ENCODE peak calls at places on chromosomes 6 and 20, in four cellular contexts. T, D, J and O are unnamed samples.

GRCh38 chr20:5400164-5400762 is 83.5 kb upstream of the PROKR2 start:
- DNase-seq in T (no peak), D (no peak), J (peak; percentile 21), O (no peak)

GRCh38 chr6:150881911-150882481 is 16.5 kb downstream of the MTHFD1L start:
- DNase-seq in T (peak; percentile 13), D (peak; percentile 93), J (no peak), O (peak; percentile 98)

GRCh38 chr6:151675746-151676459 is 131.6 kb upstream of the ESR1 start:
- DNase-seq in T (peak; percentile 73), D (no peak), J (peak; percentile 59), O (no peak)

GRCh38 chr6:45522486-45522885 is 144.8 kb upstream of the SUPT3H start:
- DNase-seq in T (no peak), D (no peak), J (no peak), O (no peak)

GRCh38 chr6:137820952-137821351 is 46.1 kb upstream of the TNFAIP3 start:
- DNase-seq in T (no peak), D (no peak), J (no peak), O (no peak)

GRCh38 chr6:165515963-165516624 is 146.9 kb downstream of the PDE10A start:
- DNase-seq in T (no peak), D (no peak), J (no peak), O (no peak)

GRCh38 chr20:56358070-56358469 is 704 bp upstream of the FAM210B start:
- DNase-seq in T (no peak), D (peak; percentile 44), J (no peak), O (no peak)

GRCh38 chr6:138564170-138564721 is 65.0 kb upstream of the NHSL1 start:
- DNase-seq in T (no peak), D (no peak), J (no peak), O (no peak)

GRCh38 chr6:136927313-136927712 is 5.2 kb downstream of the SLC35D3 start:
- DNase-seq in T (peak; percentile 43), D (no peak), J (no peak), O (no peak)

GRCh38 chr6:36443498-36443844 is 671 bp downstream of the KCTD20 start:
- DNase-seq in T (no peak), D (no peak), J (no peak), O (no peak)

GRCh38 chr6:95228636-95229035 is 348.7 kb upstream of the MANEA start:
- DNase-seq in T (no peak), D (no peak), J (no peak), O (no peak)

GRCh38 chr6:29829766-29830165 is 2.1 kb downstream of the HLA-G start:
- DNase-seq in T (no peak), D (no peak), J (no peak), O (no peak)

GRCh38 chr6:29826271-29826670 is 1.4 kb upstream of the HLA-G start:
- DNase-seq in T (no peak), D (no peak), J (no peak), O (no peak)

GRCh38 chr6:29828471-29828797 is 809 bp downstream of the HLA-G start:
- DNase-seq in T (peak; percentile 29), D (no peak), J (no peak), O (no peak)

GRCh38 chr6:29825848-29826247 is 1.8 kb upstream of the HLA-G start:
- DNase-seq in T (no peak), D (no peak), J (no peak), O (no peak)

GRCh38 chr6:29827579-29828470 is at the start of gene HLA-G:
- DNase-seq in T (peak; percentile 17), D (no peak), J (no peak), O (no peak)
- TF ChIP-seq CTCF in T (no peak), D (no peak), J (no peak), O (no peak)

GRCh38 chr20:57707320-57707719 is 2.5 kb downstream of the PMEPA1 start:
- DNase-seq in T (no peak), D (no peak), J (no peak), O (no peak)
- H3K4me3 ChIP-seq in T (no peak overlapping the region), D (no peak overlapping the region), J (no peak overlapping the region), O (peak overlapping the region; percentile 52)

GRCh38 chr6:142913511-142914047 is 31.4 kb downstream of the HIVEP2 start:
- DNase-seq in T (no peak), D (no peak), J (peak; percentile 42), O (no peak)
- TF ChIP-seq CTCF in T (no peak), D (no peak), J (no peak), O (no peak)

GRCh38 chr20:50281831-50282591 is 91.4 kb downstream of the CEBPB start:
- DNase-seq in T (no peak), D (no peak), J (no peak), O (no peak)

GRCh38 chr20:50280851-50281655 is 90.4 kb downstream of the CEBPB start:
- DNase-seq in T (no peak), D (no peak), J (no peak), O (no peak)

GRCh38 chr20:50283922-50284810 is 93.5 kb downstream of the CEBPB start:
- DNase-seq in T (peak; percentile 81), D (peak; percentile 48), J (no peak), O (no peak)

GRCh38 chr20:50283370-50283769 is 92.7 kb downstream of the CEBPB start:
- DNase-seq in T (no peak), D (no peak), J (no peak), O (no peak)

DNA sequence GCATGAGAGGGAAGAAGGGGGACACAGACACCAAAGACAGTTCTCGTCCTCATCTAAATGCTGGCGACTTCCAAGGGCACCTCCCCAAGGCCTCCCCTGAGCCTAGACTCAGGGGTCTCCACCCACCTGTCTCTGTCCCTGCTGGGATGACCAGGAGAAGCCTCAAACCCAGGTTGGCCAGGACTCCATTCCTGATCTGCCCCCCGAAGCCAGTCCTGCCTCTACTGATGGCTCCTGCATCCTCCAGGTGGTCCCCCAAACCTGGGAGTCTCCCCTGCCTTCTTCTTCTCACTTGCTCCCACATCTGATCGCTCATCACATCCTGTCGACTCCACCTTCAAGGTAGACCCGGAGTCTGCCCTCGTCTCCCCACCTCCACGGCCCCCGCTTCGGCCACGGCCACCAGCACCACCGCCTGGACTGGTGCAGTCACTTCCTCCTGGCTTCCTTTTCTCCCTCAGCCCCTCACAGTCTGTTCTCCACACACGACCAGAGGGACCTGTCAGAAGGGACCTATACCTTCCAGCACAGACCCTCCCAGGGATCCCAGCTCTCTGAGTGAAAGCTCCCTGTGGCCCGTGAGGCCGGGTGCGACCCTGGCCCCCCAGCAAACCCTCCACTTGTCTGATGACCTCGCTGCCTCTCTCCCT is 92.1 kb downstream of the CEBPB start:
- DNase-seq in T (no peak), D (no peak), J (no peak), O (no peak)
- H3K4me3 ChIP-seq in T (no peak overlapping the region), D (no peak overlapping the region), J (no peak overlapping the region), O (no peak overlapping the region)

GRCh38 chr6:143592335-143592734 is 80.8 kb upstream of the FUCA2 start:
- DNase-seq in T (peak; percentile 45), D (no peak), J (peak; percentile 24), O (no peak)
- TF ChIP-seq CTCF in T (peak; percentile 25), D (no peak), J (no peak), O (peak; percentile 31)

DNA sequence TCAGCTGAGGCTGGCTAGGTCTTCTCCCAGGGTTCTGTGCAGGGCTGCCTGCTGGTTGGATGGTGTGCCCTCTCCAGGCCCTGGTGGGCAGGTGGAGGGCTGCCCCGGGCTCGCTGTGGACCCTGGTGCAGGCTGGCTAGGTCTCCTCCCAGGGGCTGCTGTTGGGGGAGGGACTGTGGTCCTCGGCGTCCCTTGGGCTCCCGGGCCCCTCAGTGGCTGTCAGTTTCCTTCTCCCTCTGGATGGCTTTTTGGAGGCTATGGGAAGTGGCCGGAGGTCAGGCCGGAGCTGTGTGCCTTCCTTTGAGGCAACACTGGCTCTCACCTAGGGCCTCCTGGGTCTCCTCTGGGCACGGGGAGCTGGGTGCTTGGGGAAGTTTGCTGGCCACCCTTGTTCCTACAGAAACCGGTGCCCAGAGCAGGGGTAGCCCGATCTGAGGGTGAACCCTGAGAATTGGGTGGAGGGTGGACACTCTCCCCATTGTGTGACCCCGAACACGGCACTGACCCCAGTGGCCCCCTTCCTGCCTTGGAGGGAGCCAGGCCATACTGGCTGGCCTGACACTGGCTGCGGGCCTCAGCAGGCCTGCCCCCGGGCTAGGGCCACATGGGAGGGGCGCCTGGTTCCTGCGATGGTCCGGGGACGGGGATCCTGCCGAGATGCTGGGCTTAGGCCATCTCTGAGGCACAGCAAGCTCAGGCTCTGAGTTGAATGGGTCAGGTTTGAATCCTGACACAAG is 3.8 kb upstream of the CABLES2 start:
- DNase-seq in T (no peak), D (no peak), J (no peak), O (no peak)
- H3K4me3 ChIP-seq in T (no peak overlapping the region), D (no peak overlapping the region), J (no peak overlapping the region), O (no peak overlapping the region)

DNA sequence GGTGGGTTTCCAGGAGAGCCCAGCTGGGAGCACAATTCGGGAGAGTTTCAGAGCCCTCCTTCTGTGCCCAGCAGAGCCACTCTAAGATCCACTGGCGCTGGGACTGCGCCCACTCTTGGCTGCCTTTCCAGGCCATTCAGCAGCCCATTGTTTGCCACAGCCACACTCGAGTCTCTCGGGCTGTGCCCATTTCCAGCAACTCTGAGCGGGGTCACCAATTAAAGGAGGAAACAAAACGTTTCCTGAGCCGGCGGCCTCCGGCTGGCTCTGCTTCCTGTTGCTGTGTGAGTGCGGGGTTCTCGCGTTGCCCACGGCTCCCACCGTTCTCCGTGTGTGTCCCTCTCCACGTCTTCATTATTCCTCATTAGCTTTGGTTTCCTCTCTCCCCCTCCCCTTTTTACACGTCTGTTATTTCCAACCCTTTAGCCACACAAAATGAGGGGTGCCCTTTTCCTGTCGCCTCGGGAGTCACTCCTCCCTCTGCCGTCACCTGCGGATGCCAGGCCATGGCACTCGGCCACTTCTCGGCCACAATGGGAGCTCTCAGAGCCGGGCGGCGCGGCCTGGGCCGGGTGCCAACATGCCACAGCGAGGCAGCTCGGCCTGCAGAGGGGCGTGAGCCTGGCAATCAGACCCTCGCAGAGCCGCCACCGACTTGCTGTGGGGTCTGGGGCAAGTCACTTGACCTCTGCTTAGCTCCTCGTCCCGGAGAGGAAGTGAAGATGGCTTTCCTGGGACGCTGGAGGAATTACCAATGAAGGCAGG is 94.3 kb upstream of the NKX2-2 start:
- DNase-seq in T (peak; percentile 48), D (no peak), J (peak; percentile 26), O (no peak)
- TF ChIP-seq CTCF in T (no peak), D (no peak), J (no peak), O (no peak)

GRCh38 chr6:127458190-127458589 is 999 bp downstream of the KIAA0408 start:
- DNase-seq in T (no peak), D (no peak), J (no peak), O (no peak)
- H3K4me3 ChIP-seq in T (no peak overlapping the region), D (peak overlapping the region; percentile 45), J (no peak overlapping the region), O (no peak overlapping the region)